ENCODE peak calls at places on chromosomes 6 and 20, in four cellular contexts. One of them, this sample, is unnamed.

GRCh38 chr20:38109657-38110524 is 55.2 kb downstream of the TGM2 start:
- DNase-seq in AG04450: no peak
- DNase-seq in WERI-Rb-1: no peak
- DNase-seq in astrocyte of the spinal cord: peak; percentile 95
- DNase-seq in this sample: no peak

GRCh38 chr20:35991142-35991771 is 22.9 kb downstream of the CNBD2 start:
- DNase-seq in astrocyte of the spinal cord: peak; percentile 24
- DNase-seq in AG04450: no peak
- DNase-seq in WERI-Rb-1: peak; percentile 32
- DNase-seq in this sample: no peak

GRCh38 chr6:66362888-66363287 is 655.9 kb upstream of the EYS start:
- DNase-seq in AG04450: no peak
- DNase-seq in astrocyte of the spinal cord: no peak
- DNase-seq in WERI-Rb-1: no peak
- DNase-seq in this sample: no peak

GRCh38 chr20:58716476-58717277 is 24.1 kb downstream of the NPEPL1 start:
- DNase-seq in AG04450: no peak
- DNase-seq in astrocyte of the spinal cord: no peak
- DNase-seq in WERI-Rb-1: peak; percentile 12
- DNase-seq in this sample: peak; percentile 22

GRCh38 chr6:107110200-107110599 is 5.1 kb downstream of the BEND3 start:
- DNase-seq in WERI-Rb-1: no peak
- DNase-seq in astrocyte of the spinal cord: no peak
- DNase-seq in AG04450: no peak
- DNase-seq in this sample: no peak

GRCh38 chr20:21344961-21345360 is 41.8 kb downstream of the XRN2 start:
- DNase-seq in astrocyte of the spinal cord: no peak
- DNase-seq in AG04450: no peak
- DNase-seq in WERI-Rb-1: no peak
- DNase-seq in this sample: no peak

GRCh38 chr20:63235399-63235983 is at the start of gene BIRC7:
- DNase-seq in AG04450: no peak
- DNase-seq in astrocyte of the spinal cord: no peak
- DNase-seq in WERI-Rb-1: no peak
- DNase-seq in this sample: no peak

GRCh38 chr20:42338274-42339172 is 720.3 kb upstream of the CHD6 start:
- DNase-seq in AG04450: no peak
- DNase-seq in astrocyte of the spinal cord: no peak
- DNase-seq in WERI-Rb-1: no peak
- DNase-seq in this sample: no peak

GRCh38 chr6:121504227-121504626 is 68.8 kb downstream of the GJA1 start:
- DNase-seq in AG04450: peak; percentile 75
- DNase-seq in astrocyte of the spinal cord: peak; percentile 87
- DNase-seq in WERI-Rb-1: no peak
- DNase-seq in this sample: no peak

GRCh38 chr20:56428388-56428787 is 16.3 kb downstream of the CASS4 start:
- DNase-seq in astrocyte of the spinal cord: no peak
- DNase-seq in WERI-Rb-1: no peak
- DNase-seq in AG04450: no peak
- DNase-seq in this sample: no peak

GRCh38 chr6:40359808-40360207 is 227.4 kb downstream of the LRFN2 start:
- DNase-seq in WERI-Rb-1: no peak
- DNase-seq in astrocyte of the spinal cord: no peak
- DNase-seq in AG04450: no peak
- DNase-seq in this sample: no peak

GRCh38 chr6:72374172-72374571 is 247.7 kb upstream of the KCNQ5 start:
- DNase-seq in WERI-Rb-1: no peak
- DNase-seq in astrocyte of the spinal cord: no peak
- DNase-seq in AG04450: no peak
- DNase-seq in this sample: no peak

GRCh38 chr20:40462600-40462999 is 226.4 kb downstream of the MAFB start:
- DNase-seq in astrocyte of the spinal cord: no peak
- DNase-seq in AG04450: no peak
- DNase-seq in WERI-Rb-1: no peak
- DNase-seq in this sample: no peak

GRCh38 chr20:15576401-15576800 is 996.8 kb downstream of the KIF16B start:
- DNase-seq in WERI-Rb-1: no peak
- DNase-seq in AG04450: no peak
- DNase-seq in astrocyte of the spinal cord: peak; percentile 0
- DNase-seq in this sample: no peak

GRCh38 chr6:122389704-122390103 is 9.7 kb upstream of the HSF2 start:
- DNase-seq in WERI-Rb-1: no peak
- DNase-seq in astrocyte of the spinal cord: no peak
- DNase-seq in AG04450: no peak
- DNase-seq in this sample: no peak

GRCh38 chr6:148572676-148573335 is 174.0 kb upstream of the UST start:
- DNase-seq in AG04450: no peak
- DNase-seq in WERI-Rb-1: no peak
- DNase-seq in astrocyte of the spinal cord: no peak
- DNase-seq in this sample: no peak

GRCh38 chr6:74574794-74575193 is 631.1 kb downstream of the COL12A1 start:
- DNase-seq in astrocyte of the spinal cord: peak; percentile 38
- DNase-seq in AG04450: no peak
- DNase-seq in WERI-Rb-1: no peak
- DNase-seq in this sample: no peak

GRCh38 chr6:137808191-137808590 is 58.9 kb upstream of the TNFAIP3 start:
- DNase-seq in WERI-Rb-1: no peak
- DNase-seq in AG04450: no peak
- DNase-seq in astrocyte of the spinal cord: peak; percentile 72
- DNase-seq in this sample: no peak

GRCh38 chr6:126804255-126805064 is 314.0 kb upstream of the RSPO3 start:
- DNase-seq in astrocyte of the spinal cord: peak; percentile 64
- DNase-seq in WERI-Rb-1: peak; percentile 39
- DNase-seq in AG04450: peak; percentile 13
- DNase-seq in this sample: peak; percentile 18

GRCh38 chr20:21235346-21235712 is 67.8 kb upstream of the XRN2 start:
- DNase-seq in AG04450: no peak
- DNase-seq in WERI-Rb-1: no peak
- DNase-seq in astrocyte of the spinal cord: no peak
- DNase-seq in this sample: no peak

GRCh38 chr6:46490425-46491200 is 636 bp downstream of the RCAN2 start:
- DNase-seq in AG04450: no peak
- DNase-seq in astrocyte of the spinal cord: no peak
- DNase-seq in WERI-Rb-1: peak; percentile 80
- DNase-seq in this sample: peak; percentile 47

GRCh38 chr6:130788954-130789353 is 38.3 kb upstream of the SMLR1 start:
- DNase-seq in astrocyte of the spinal cord: no peak
- DNase-seq in AG04450: no peak
- DNase-seq in WERI-Rb-1: no peak
- DNase-seq in this sample: no peak

GRCh38 chr6:116352515-116353471 is 18.0 kb upstream of the DSE start:
- DNase-seq in WERI-Rb-1: no peak
- DNase-seq in AG04450: no peak
- DNase-seq in astrocyte of the spinal cord: peak; percentile 45
- DNase-seq in this sample: peak; percentile 28

GRCh38 chr6:55919909-55920308 is 44.5 kb upstream of the BMP5 start:
- DNase-seq in astrocyte of the spinal cord: no peak
- DNase-seq in AG04450: no peak
- DNase-seq in WERI-Rb-1: no peak
- DNase-seq in this sample: no peak

GRCh38 chr6:156719395-156719719 is 57.8 kb upstream of the ARID1B start:
- DNase-seq in astrocyte of the spinal cord: peak; percentile 11
- DNase-seq in WERI-Rb-1: no peak
- DNase-seq in AG04450: no peak
- DNase-seq in this sample: no peak

GRCh38 chr20:59359908-59360307 is 59.5 kb downstream of the EDN3 start:
- DNase-seq in AG04450: no peak
- DNase-seq in WERI-Rb-1: no peak
- DNase-seq in astrocyte of the spinal cord: no peak
- DNase-seq in this sample: no peak

GRCh38 chr6:7137335-7138106 is 29.8 kb downstream of the RREB1 start:
- DNase-seq in WERI-Rb-1: peak; percentile 53
- DNase-seq in AG04450: no peak
- DNase-seq in astrocyte of the spinal cord: peak; percentile 68
- DNase-seq in this sample: no peak

GRCh38 chr6:104161960-104162669 is 697.6 kb downstream of the HACE1 start:
- DNase-seq in astrocyte of the spinal cord: peak; percentile 68
- DNase-seq in AG04450: no peak
- DNase-seq in WERI-Rb-1: no peak
- DNase-seq in this sample: no peak

GRCh38 chr6:49551126-49551865 is 828 bp downstream of the C6orf141 start:
- DNase-seq in WERI-Rb-1: peak; percentile 25
- DNase-seq in AG04450: no peak
- DNase-seq in astrocyte of the spinal cord: peak; percentile 33
- DNase-seq in this sample: peak; percentile 12

GRCh38 chr6:134722996-134723871 is 226.7 kb downstream of the ALDH8A1 start:
- DNase-seq in astrocyte of the spinal cord: peak; percentile 23
- DNase-seq in AG04450: no peak
- DNase-seq in WERI-Rb-1: no peak
- DNase-seq in this sample: no peak

GRCh38 chr6:87152528-87152950 is 2.8 kb upstream of the ZNF292 start:
- DNase-seq in AG04450: no peak
- DNase-seq in astrocyte of the spinal cord: no peak
- DNase-seq in WERI-Rb-1: no peak
- DNase-seq in this sample: no peak

GRCh38 chr20:48195121-48195870 is 410.0 kb upstream of the SULF2 start:
- DNase-seq in astrocyte of the spinal cord: no peak
- DNase-seq in AG04450: no peak
- DNase-seq in WERI-Rb-1: no peak
- DNase-seq in this sample: no peak

GRCh38 chr6:90537027-90537426 is 49.8 kb downstream of the MAP3K7 start:
- DNase-seq in AG04450: no peak
- DNase-seq in astrocyte of the spinal cord: no peak
- DNase-seq in WERI-Rb-1: no peak
- DNase-seq in this sample: no peak

GRCh38 chr20:52242237-52243230 is 51.0 kb upstream of the ZFP64 start:
- DNase-seq in astrocyte of the spinal cord: peak; percentile 32
- DNase-seq in AG04450: no peak
- DNase-seq in WERI-Rb-1: no peak
- DNase-seq in this sample: peak; percentile 30

GRCh38 chr6:75109025-75109424 is 96.8 kb downstream of the COL12A1 start:
- DNase-seq in AG04450: no peak
- DNase-seq in astrocyte of the spinal cord: no peak
- DNase-seq in WERI-Rb-1: no peak
- DNase-seq in this sample: no peak

GRCh38 chr6:3750324-3751018 is 1.0 kb downstream of the PXDC1 start:
- DNase-seq in AG04450: no peak
- DNase-seq in WERI-Rb-1: peak; percentile 49
- DNase-seq in astrocyte of the spinal cord: peak; percentile 82
- DNase-seq in this sample: peak; percentile 60

GRCh38 chr6:30265166-30265565 is 52.0 kb upstream of the TRIM26 start:
- DNase-seq in WERI-Rb-1: no peak
- DNase-seq in astrocyte of the spinal cord: no peak
- DNase-seq in AG04450: no peak
- DNase-seq in this sample: no peak

GRCh38 chr6:142631517-142632385 is 313.2 kb downstream of the HIVEP2 start:
- DNase-seq in AG04450: no peak
- DNase-seq in astrocyte of the spinal cord: no peak
- DNase-seq in WERI-Rb-1: no peak
- DNase-seq in this sample: no peak

GRCh38 chr6:107811591-107812218 is 12.4 kb downstream of the SCML4 start:
- DNase-seq in WERI-Rb-1: no peak
- DNase-seq in astrocyte of the spinal cord: no peak
- DNase-seq in AG04450: no peak
- DNase-seq in this sample: no peak

GRCh38 chr6:2861822-2862164 is 20.1 kb upstream of the SERPINB1 start:
- DNase-seq in astrocyte of the spinal cord: no peak
- DNase-seq in WERI-Rb-1: no peak
- DNase-seq in AG04450: no peak
- DNase-seq in this sample: no peak

GRCh38 chr6:26415791-26416190 is 13.7 kb downstream of the BTN3A1 start:
- DNase-seq in AG04450: no peak
- DNase-seq in astrocyte of the spinal cord: no peak
- DNase-seq in WERI-Rb-1: no peak
- DNase-seq in this sample: no peak

GRCh38 chr6:26416288-26416687 is 14.2 kb downstream of the BTN3A1 start:
- DNase-seq in astrocyte of the spinal cord: no peak
- DNase-seq in AG04450: no peak
- DNase-seq in WERI-Rb-1: no peak
- DNase-seq in this sample: no peak

GRCh38 chr6:26421259-26422144 is 18.8 kb upstream of the BTN3A3 start:
- DNase-seq in WERI-Rb-1: peak; percentile 83
- DNase-seq in astrocyte of the spinal cord: peak; percentile 94
- DNase-seq in AG04450: peak; percentile 78
- DNase-seq in this sample: peak; percentile 74

GRCh38 chr6:26422329-26422728 is 18.0 kb upstream of the BTN3A3 start:
- DNase-seq in astrocyte of the spinal cord: no peak
- DNase-seq in AG04450: no peak
- DNase-seq in WERI-Rb-1: no peak
- DNase-seq in this sample: no peak

GRCh38 chr6:26420607-26421235 is 18.6 kb downstream of the BTN3A1 start:
- DNase-seq in AG04450: no peak
- DNase-seq in WERI-Rb-1: peak; percentile 68
- DNase-seq in astrocyte of the spinal cord: peak; percentile 43
- DNase-seq in this sample: no peak
- TF ChIP-seq CTCF in AG04450: peak; percentile 48
- TF ChIP-seq CTCF in WERI-Rb-1: peak; percentile 88
- TF ChIP-seq CTCF in astrocyte of the spinal cord: peak; percentile 57
- TF ChIP-seq CTCF in this sample: peak; percentile 62

GRCh38 chr6:93447874-93448273 is 28.5 kb upstream of the EPHA7 start:
- DNase-seq in WERI-Rb-1: peak; percentile 8
- DNase-seq in AG04450: no peak
- DNase-seq in astrocyte of the spinal cord: no peak
- DNase-seq in this sample: no peak
- TF ChIP-seq CTCF in WERI-Rb-1: peak; percentile 38
- TF ChIP-seq CTCF in AG04450: no peak
- TF ChIP-seq CTCF in astrocyte of the spinal cord: peak; percentile 11
- TF ChIP-seq CTCF in this sample: no peak

GRCh38 chr6:12899080-12899815 is 182.7 kb downstream of the PHACTR1 start:
- DNase-seq in WERI-Rb-1: no peak
- DNase-seq in AG04450: no peak
- DNase-seq in astrocyte of the spinal cord: no peak
- DNase-seq in this sample: no peak
- TF ChIP-seq CTCF in WERI-Rb-1: no peak
- TF ChIP-seq CTCF in AG04450: no peak
- TF ChIP-seq CTCF in astrocyte of the spinal cord: no peak
- TF ChIP-seq CTCF in this sample: no peak

GRCh38 chr6:76631641-76632040 is 559.2 kb upstream of the IMPG1 start:
- DNase-seq in AG04450: no peak
- DNase-seq in astrocyte of the spinal cord: no peak
- DNase-seq in WERI-Rb-1: peak; percentile 72
- DNase-seq in this sample: no peak

GRCh38 chr6:76634695-76635094 is 562.2 kb upstream of the IMPG1 start:
- DNase-seq in AG04450: no peak
- DNase-seq in astrocyte of the spinal cord: no peak
- DNase-seq in WERI-Rb-1: no peak
- DNase-seq in this sample: no peak

DNA sequence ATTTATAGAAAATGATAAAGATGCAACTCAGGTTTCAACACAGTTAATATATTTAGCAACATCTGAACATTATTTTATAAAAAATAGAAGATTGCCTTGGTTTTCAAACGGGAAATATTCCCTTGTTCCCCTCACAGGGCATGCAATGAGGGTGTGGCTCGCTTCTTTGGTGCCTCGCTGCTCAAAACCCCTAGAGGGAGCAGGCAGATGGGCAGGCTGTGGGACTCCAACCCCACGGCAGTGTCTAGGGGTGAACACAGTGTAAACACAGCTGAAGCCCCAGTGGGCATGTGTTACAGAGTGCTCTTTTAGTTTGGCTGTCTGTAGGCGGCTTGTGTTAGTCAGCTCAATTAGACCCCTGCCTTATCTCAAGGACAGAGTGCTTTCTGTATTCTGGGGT is 560.8 kb upstream of the IMPG1 start:
- DNase-seq in astrocyte of the spinal cord: no peak
- DNase-seq in WERI-Rb-1: peak; percentile 52
- DNase-seq in AG04450: no peak
- DNase-seq in this sample: no peak
- TF ChIP-seq CTCF in astrocyte of the spinal cord: no peak
- TF ChIP-seq CTCF in WERI-Rb-1: peak; percentile 48
- TF ChIP-seq CTCF in AG04450: no peak
- TF ChIP-seq CTCF in this sample: no peak

GRCh38 chr6:133184798-133185380 is 56.3 kb upstream of the EYA4 start:
- DNase-seq in WERI-Rb-1: no peak
- DNase-seq in AG04450: no peak
- DNase-seq in astrocyte of the spinal cord: peak; percentile 41
- DNase-seq in this sample: no peak
- TF ChIP-seq CTCF in WERI-Rb-1: no peak
- TF ChIP-seq CTCF in AG04450: peak; percentile 63
- TF ChIP-seq CTCF in astrocyte of the spinal cord: peak; percentile 63
- TF ChIP-seq CTCF in this sample: peak; percentile 52

This sample was measured in GM13977.